ENCODE peak calls at places on chromosome 19, in four cellular contexts. One of them, this sample, is unnamed.

GRCh38 chr19:49333426-49334288 is 1.5 kb upstream of the CD37 start:
- DNase-seq in astrocyte: no peak
- DNase-seq in fibroblast of lung: no peak
- DNase-seq in OCI-LY7: peak; percentile 98
- DNase-seq in this sample: peak; percentile 84

GRCh38 chr19:15195381-15195964 is 5.3 kb downstream of the NOTCH3 start:
- DNase-seq in astrocyte: peak; percentile 42
- DNase-seq in fibroblast of lung: peak; percentile 61
- DNase-seq in OCI-LY7: no peak
- DNase-seq in this sample: peak; percentile 95

GRCh38 chr19:49988433-49988832 is 27.5 kb upstream of the SIGLEC11 start:
- DNase-seq in astrocyte: peak; percentile 70
- DNase-seq in fibroblast of lung: peak; percentile 82
- DNase-seq in OCI-LY7: no peak
- DNase-seq in this sample: no peak

GRCh38 chr19:35846038-35846668 is 6.2 kb downstream of the NPHS1 start:
- DNase-seq in astrocyte: no peak
- DNase-seq in fibroblast of lung: no peak
- DNase-seq in OCI-LY7: no peak
- DNase-seq in this sample: no peak

GRCh38 chr19:42030605-42031004 is 36.6 kb upstream of the ATP1A3 start:
- DNase-seq in astrocyte: no peak
- DNase-seq in fibroblast of lung: no peak
- DNase-seq in OCI-LY7: no peak
- DNase-seq in this sample: no peak

GRCh38 chr19:58474291-58474996 is 1.7 kb upstream of the ZNF446 start:
- DNase-seq in astrocyte: peak; percentile 89
- DNase-seq in fibroblast of lung: peak; percentile 90
- DNase-seq in OCI-LY7: no peak
- DNase-seq in this sample: no peak

GRCh38 chr19:8526345-8527062 is 12.5 kb upstream of the ZNF414 start:
- DNase-seq in astrocyte: peak; percentile 82
- DNase-seq in fibroblast of lung: peak; percentile 90
- DNase-seq in OCI-LY7: no peak
- DNase-seq in this sample: peak; percentile 96

GRCh38 chr19:12720851-12721655 is 2.7 kb downstream of the TNPO2 start:
- DNase-seq in astrocyte: peak; percentile 14
- DNase-seq in fibroblast of lung: peak; percentile 25
- DNase-seq in OCI-LY7: peak; percentile 37
- DNase-seq in this sample: no peak

GRCh38 chr19:22600690-22601648 is 33.2 kb upstream of the ZNF492 start:
- DNase-seq in astrocyte: no peak
- DNase-seq in fibroblast of lung: no peak
- DNase-seq in OCI-LY7: no peak
- DNase-seq in this sample: no peak

GRCh38 chr19:3336351-3336679 is 30.1 kb upstream of the NFIC start:
- DNase-seq in astrocyte: no peak
- DNase-seq in fibroblast of lung: no peak
- DNase-seq in OCI-LY7: no peak
- DNase-seq in this sample: no peak
- H3K4me1 ChIP-seq in astrocyte: no peaks in the 10 kb centered on the region
- H3K4me1 ChIP-seq in fibroblast of lung: peaks cover 26% of the 10 kb centered on the region
- H3K4me1 ChIP-seq in OCI-LY7: no peaks in the 10 kb centered on the region
- H3K4me1 ChIP-seq in this sample: peaks cover 23% of the 10 kb centered on the region

GRCh38 chr19:18610556-18611326 is 1.9 kb upstream of the TMEM59L start:
- DNase-seq in astrocyte: no peak
- DNase-seq in fibroblast of lung: no peak
- DNase-seq in OCI-LY7: no peak
- DNase-seq in this sample: peak; percentile 74
- H3K4me1 ChIP-seq in astrocyte: peaks cover 9% of the 10 kb centered on the region
- H3K4me1 ChIP-seq in fibroblast of lung: no peaks in the 10 kb centered on the region
- H3K4me1 ChIP-seq in OCI-LY7: peaks cover 11% of the 10 kb centered on the region
- H3K4me1 ChIP-seq in this sample: no peaks in the 10 kb centered on the region

DNA sequence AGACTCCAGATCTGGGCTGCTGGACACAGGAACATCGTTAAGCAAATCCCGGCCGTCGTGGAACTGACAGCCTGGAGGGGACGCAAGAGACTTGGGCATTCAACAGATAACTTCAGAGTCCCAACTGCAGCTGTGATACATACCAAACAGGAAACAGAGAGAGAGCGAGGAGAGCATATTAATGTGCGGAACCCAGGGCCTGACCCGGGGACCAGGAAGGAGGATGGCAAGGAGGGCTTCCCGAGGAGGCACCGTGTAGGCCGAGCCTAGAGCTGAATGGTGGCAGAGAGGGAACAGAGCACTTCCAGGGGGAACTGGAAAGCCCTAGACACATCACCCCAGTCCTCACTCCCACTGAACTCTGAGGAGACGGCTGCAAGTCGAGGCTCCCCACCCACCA is 68.1 kb downstream of the SIPA1L3 start:
- DNase-seq in astrocyte: no peak
- DNase-seq in fibroblast of lung: no peak
- DNase-seq in OCI-LY7: peak; percentile 85
- DNase-seq in this sample: no peak
- H3K4me1 ChIP-seq in astrocyte: peaks cover 16% of the 10 kb centered on the region
- H3K4me1 ChIP-seq in fibroblast of lung: peaks cover 2% of the 10 kb centered on the region
- H3K4me1 ChIP-seq in OCI-LY7: peaks cover 68% of the 10 kb centered on the region
- H3K4me1 ChIP-seq in this sample: peaks cover 6% of the 10 kb centered on the region

GRCh38 chr19:44025217-44025936 is at the start of gene ZNF222:
- DNase-seq in astrocyte: peak; percentile 92
- DNase-seq in fibroblast of lung: peak; percentile 93
- DNase-seq in OCI-LY7: no peak
- DNase-seq in this sample: peak; percentile 89

GRCh38 chr19:44021221-44021620 is 4.0 kb upstream of the ZNF222 start:
- DNase-seq in astrocyte: no peak
- DNase-seq in fibroblast of lung: no peak
- DNase-seq in OCI-LY7: no peak
- DNase-seq in this sample: no peak

GRCh38 chr19:44024900-44025216 is 321 bp upstream of the ZNF222 start:
- DNase-seq in astrocyte: no peak
- DNase-seq in fibroblast of lung: no peak
- DNase-seq in OCI-LY7: no peak
- DNase-seq in this sample: no peak

GRCh38 chr19:44019498-44019897 is 5.7 kb upstream of the ZNF222 start:
- DNase-seq in astrocyte: no peak
- DNase-seq in fibroblast of lung: no peak
- DNase-seq in OCI-LY7: no peak
- DNase-seq in this sample: no peak
- H3K4me1 ChIP-seq in astrocyte: no peaks in the 10 kb centered on the region
- H3K4me1 ChIP-seq in fibroblast of lung: no peaks in the 10 kb centered on the region
- H3K4me1 ChIP-seq in OCI-LY7: no peaks in the 10 kb centered on the region
- H3K4me1 ChIP-seq in this sample: no peaks in the 10 kb centered on the region

DNA sequence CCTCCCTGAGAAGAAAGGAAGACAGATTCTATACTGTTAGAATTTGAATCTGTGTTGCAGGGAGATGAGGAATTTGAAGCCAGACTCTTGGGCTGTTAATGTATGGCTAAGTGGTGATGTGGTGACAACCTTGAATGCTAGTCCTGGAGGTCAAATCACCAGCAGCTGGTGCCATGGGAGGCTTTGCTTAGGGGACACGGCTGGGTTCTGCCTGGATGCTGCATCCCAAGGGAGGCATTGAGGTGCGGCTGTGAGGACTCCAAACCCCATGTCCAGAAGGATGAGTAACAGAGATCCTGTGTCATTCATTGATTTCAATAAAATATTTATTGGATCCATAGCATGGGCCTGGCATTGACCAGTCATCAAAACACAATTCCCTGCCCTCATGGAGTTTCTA is 42.3 kb downstream of the RFX2 start:
- DNase-seq in astrocyte: no peak
- DNase-seq in fibroblast of lung: no peak
- DNase-seq in OCI-LY7: no peak
- DNase-seq in this sample: peak; percentile 15
- H3K4me1 ChIP-seq in astrocyte: peaks cover 50% of the 10 kb centered on the region
- H3K4me1 ChIP-seq in fibroblast of lung: peaks cover 14% of the 10 kb centered on the region
- H3K4me1 ChIP-seq in OCI-LY7: no peaks in the 10 kb centered on the region
- H3K4me1 ChIP-seq in this sample: peaks cover 11% of the 10 kb centered on the region

This sample was measured in kidney.